ENCODE peak calls at places on chromosome 7, in seven cellular contexts. Y, O, M, H, T, Z and K are unnamed samples.

GRCh38 chr7:113922049-113922448 is 3.2 kb upstream of the PPP1R3A start:
- DNase-seq in Y (no peak), O (no peak), M (no peak), H (no peak), T (no peak), Z (no peak), K (no peak)

GRCh38 chr7:92873776-92874175 is 37.4 kb upstream of the CDK6 start:
- DNase-seq in Y (no peak), O (no peak), M (no peak), H (no peak), T (no peak), Z (no peak), K (no peak)

GRCh38 chr7:128108641-128109423 is 77.6 kb upstream of the LRRC4 start:
- DNase-seq in Y (peak), O (no peak), M (no peak), H (no peak), T (no peak), Z (no peak), K (peak)

GRCh38 chr7:94003446-94004023 is 620 bp downstream of the BET1 start:
- DNase-seq in Y (no peak), O (no peak), M (no peak), H (no peak), T (peak), Z (no peak), K (no peak)

GRCh38 chr7:26650081-26650480 is 214.3 kb downstream of the SKAP2 start:
- DNase-seq in Y (no peak), O (no peak), M (no peak), H (no peak), T (no peak), Z (no peak), K (no peak)

GRCh38 chr7:81031243-81031642 is 112.4 kb upstream of the SEMA3C start:
- DNase-seq in Y (no peak), O (no peak), M (no peak), H (no peak), T (no peak), Z (no peak), K (no peak)

GRCh38 chr7:18995811-18996400 is 121.5 kb downstream of the TWIST1 start:
- DNase-seq in Y (no peak), O (peak), M (no peak), H (no peak), T (no peak), Z (no peak), K (no peak)

GRCh38 chr7:50806143-50806542 is 23.4 kb upstream of the GRB10 start:
- DNase-seq in Y (no peak), O (no peak), M (no peak), H (no peak), T (no peak), Z (no peak), K (no peak)

GRCh38 chr7:26212921-26213718 is 11.6 kb downstream of the CBX3 start:
- DNase-seq in Y (no peak), O (no peak), M (no peak), H (no peak), T (no peak), Z (no peak), K (no peak)

GRCh38 chr7:8290645-8291308 is 28.8 kb upstream of the ICA1 start:
- DNase-seq in Y (no peak), O (peak), M (peak), H (no peak), T (no peak), Z (no peak), K (no peak)

GRCh38 chr7:152144557-152145245 is 119.2 kb downstream of the GALNT11 start:
- DNase-seq in Y (no peak), O (no peak), M (no peak), H (no peak), T (no peak), Z (no peak), K (no peak)

GRCh38 chr7:142812437-142813215 is 41.9 kb downstream of the PRSS2 start:
- DNase-seq in Y (no peak), O (no peak), M (no peak), H (no peak), T (no peak), Z (no peak), K (no peak)

GRCh38 chr7:110522061-110522750 is 568.7 kb upstream of the LRRN3 start:
- DNase-seq in Y (no peak), O (peak), M (no peak), H (no peak), T (peak), Z (no peak), K (no peak)

GRCh38 chr7:74092321-74092963 is 8.8 kb downstream of the LIMK1 start:
- DNase-seq in Y (no peak), O (peak), M (no peak), H (no peak), T (no peak), Z (peak), K (peak)

GRCh38 chr7:70585071-70585470 is 546.9 kb upstream of the GALNT17 start:
- DNase-seq in Y (no peak), O (peak), M (no peak), H (no peak), T (no peak), Z (no peak), K (no peak)

GRCh38 chr7:131735151-131735550 is 178.7 kb upstream of the PODXL start:
- DNase-seq in Y (no peak), O (no peak), M (no peak), H (no peak), T (no peak), Z (no peak), K (no peak)

GRCh38 chr7:142111509-142111908 is at the start of gene MGAM2:
- DNase-seq in Y (no peak), O (no peak), M (no peak), H (no peak), T (no peak), Z (peak), K (no peak)

GRCh38 chr7:24291271-24291670 is 7.3 kb downstream of the NPY start:
- DNase-seq in Y (no peak), O (no peak), M (no peak), H (no peak), T (no peak), Z (no peak), K (no peak)

GRCh38 chr7:35003679-35004278 is 33.5 kb downstream of the DPY19L1 start:
- DNase-seq in Y (no peak), O (no peak), M (peak), H (no peak), T (peak), Z (peak), K (peak)

GRCh38 chr7:88310950-88311674 is 4.4 kb upstream of the STEAP4 start:
- DNase-seq in Y (no peak), O (no peak), M (no peak), H (no peak), T (no peak), Z (no peak), K (no peak)

GRCh38 chr7:71706576-71706975 is 574.6 kb downstream of the GALNT17 start:
- DNase-seq in Y (no peak), O (no peak), M (no peak), H (no peak), T (no peak), Z (no peak), K (no peak)

GRCh38 chr7:26007510-26007909 is 144.5 kb upstream of the NFE2L3 start:
- DNase-seq in Y (no peak), O (no peak), M (peak), H (no peak), T (no peak), Z (no peak), K (no peak)

GRCh38 chr7:123201901-123202300 is 2.1 kb upstream of the SLC13A1 start:
- DNase-seq in Y (no peak), O (no peak), M (no peak), H (no peak), T (no peak), Z (no peak), K (no peak)

GRCh38 chr7:40612298-40612697 is 477.5 kb downstream of the SUGCT start:
- DNase-seq in Y (no peak), O (no peak), M (no peak), H (no peak), T (no peak), Z (no peak), K (no peak)

DNA sequence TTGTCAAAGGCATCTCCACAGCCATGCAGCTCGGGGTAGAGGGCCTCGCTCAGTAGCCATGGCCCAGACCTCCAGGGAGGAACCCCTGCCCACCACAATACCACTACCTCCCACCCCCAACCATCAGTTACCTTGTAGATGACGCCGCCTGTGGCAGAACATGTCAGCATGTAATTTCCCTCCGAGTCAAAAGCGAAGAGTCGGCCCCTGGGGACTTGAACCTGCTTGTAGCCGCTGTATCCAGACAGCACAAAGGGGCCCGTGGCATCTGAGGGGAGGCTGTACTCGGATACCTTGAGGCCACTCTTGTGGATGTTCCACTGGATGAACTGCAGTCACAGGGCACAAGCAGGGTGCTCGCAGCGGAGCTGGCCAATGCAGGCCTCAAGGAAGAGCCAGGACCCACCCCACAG is 16.3 kb upstream of the CYREN start:
- DNase-seq in Y (no peak), O (no peak), M (peak), H (no peak), T (no peak), Z (no peak), K (no peak)
- TF ChIP-seq EP300 in Y (no peak), O (no peak), M (no peak), H (no peak), T (no peak), Z (no peak), K (no peak)

GRCh38 chr7:105245398-105246099 is 143.2 kb downstream of the SRPK2 start:
- DNase-seq in Y (no peak), O (peak), M (no peak), H (no peak), T (peak), Z (no peak), K (no peak)
- TF ChIP-seq POLR2AphosphoS5 in Y (no peak), O (no peak), M (no peak), H (no peak), T (no peak), Z (no peak), K (no peak)

DNA sequence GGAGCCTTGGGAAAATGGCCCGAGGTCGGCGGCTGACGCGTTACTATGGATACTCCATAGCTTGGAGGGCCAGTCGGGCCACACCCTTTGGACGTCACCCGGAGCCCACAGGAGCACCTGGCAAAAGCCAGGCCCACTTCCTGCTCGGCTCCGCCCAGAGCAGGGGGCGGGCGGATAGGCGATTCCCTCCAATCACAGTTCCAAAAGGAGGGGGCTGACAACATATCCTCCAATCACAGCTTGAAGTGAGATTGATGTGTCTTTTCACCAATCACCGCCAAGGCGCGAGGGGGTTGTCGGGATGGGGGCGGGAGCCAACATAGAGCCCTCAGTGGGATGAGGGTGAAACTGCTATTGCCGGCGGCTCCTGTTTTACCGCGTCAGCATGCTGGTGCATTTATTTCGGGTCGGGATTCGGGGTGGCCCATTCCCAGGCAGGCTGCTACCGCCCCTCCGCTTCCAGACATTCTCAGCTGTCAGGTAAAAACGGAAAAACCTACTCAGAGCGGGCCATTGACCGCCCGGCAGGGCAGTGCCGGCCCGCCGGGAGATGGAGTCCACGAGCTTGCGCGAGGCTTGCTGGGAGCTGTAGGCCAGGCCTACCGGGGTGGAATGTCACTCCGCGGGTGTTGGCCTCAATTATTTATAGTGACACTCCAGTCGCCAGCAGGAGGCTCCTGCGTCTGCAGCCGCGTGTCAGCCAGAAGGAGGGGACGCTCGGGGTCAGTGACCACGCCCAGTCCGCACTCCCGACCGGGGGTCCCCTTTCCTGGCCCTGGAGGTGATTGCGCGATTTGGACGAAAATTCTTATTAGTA is at the start of gene ABCB8:
- DNase-seq in Y (peak), O (peak), M (peak), H (peak), T (peak), Z (peak), K (peak)
- TF ChIP-seq EP300 in Y (no peak), O (no peak), M (no peak), H (no peak), T (no peak), Z (no peak), K (no peak)

GRCh38 chr7:79376297-79377025 is 77.0 kb downstream of the MAGI2 start:
- DNase-seq in Y (no peak), O (no peak), M (no peak), H (no peak), T (no peak), Z (no peak), K (no peak)
- TF ChIP-seq POLR2AphosphoS5 in Y (no peak), O (no peak), M (no peak), H (no peak), T (no peak), Z (no peak), K (no peak)

GRCh38 chr7:120395526-120396019 is 122.6 kb downstream of the KCND2 start:
- DNase-seq in Y (no peak), O (no peak), M (no peak), H (no peak), T (no peak), Z (no peak), K (no peak)
- TF ChIP-seq EP300 in Y (no peak), O (no peak), M (no peak), H (no peak), T (no peak), Z (no peak), K (no peak)

GRCh38 chr7:5421626-5422323 is 1.9 kb downstream of the TNRC18 start:
- DNase-seq in Y (no peak), O (peak), M (peak), H (no peak), T (peak), Z (peak), K (peak)
- TF ChIP-seq POLR2AphosphoS5 in Y (no peak), O (peak), M (peak), H (no peak), T (peak), Z (peak), K (peak)

GRCh38 chr7:135718219-135718618 is 9.8 kb downstream of the SLC13A4 start:
- DNase-seq in Y (no peak), O (no peak), M (no peak), H (no peak), T (no peak), Z (no peak), K (no peak)
- TF ChIP-seq EP300 in Y (no peak), O (no peak), M (no peak), H (no peak), T (no peak), Z (no peak), K (no peak)